ENCODE peak calls at places on chromosome 5, in eight cellular contexts. E is brain microvascular endothelial cell, M is heart right ventricle, T is AG09319, N is ascending aorta, V is sigmoid colon, L is progenitor cell of endocrine pancreas, Q is fibroblast of pulmonary artery. P is an unnamed sample.
A peak's percentile ranks its signal among the peaks of the same experiment; 100 is the strongest.

GRCh38 chr5:62460578-62460983 is 48.0 kb downstream of the IPO11 start:
- DNase-seq in E (peak; percentile 25), M (no peak), T (peak; percentile 24), N (no peak), V (no peak), L (no peak), Q (peak; percentile 80), P (peak; percentile 58)

GRCh38 chr5:150317048-150318003 is 14.6 kb upstream of the ARSI start:
- DNase-seq in E (peak; percentile 95), M (no peak), T (peak; percentile 49), N (no peak), V (no peak), L (no peak), Q (peak; percentile 83), P (peak; percentile 91)

GRCh38 chr5:141001466-141001853 is 35.2 kb downstream of the PCDHAC2 start:
- DNase-seq in E (no peak), M (no peak), T (no peak), N (no peak), V (no peak), L (no peak), Q (no peak), P (no peak)

GRCh38 chr5:116410345-116410890 is 164.2 kb downstream of the SEMA6A start:
- DNase-seq in E (no peak), M (no peak), T (no peak), N (no peak), V (no peak), L (no peak), Q (peak; percentile 25), P (no peak)

GRCh38 chr5:74974451-74975089 is 77.8 kb downstream of the GCNT4 start:
- DNase-seq in E (no peak), M (no peak), T (no peak), N (no peak), V (no peak), L (no peak), Q (no peak), P (no peak)

GRCh38 chr5:67516959-67517358 is 320.4 kb upstream of the CD180 start:
- DNase-seq in E (peak; percentile 63), M (no peak), T (no peak), N (no peak), V (no peak), L (no peak), Q (peak; percentile 77), P (no peak)

GRCh38 chr5:16666861-16667481 is 50.2 kb upstream of the RETREG1 start:
- DNase-seq in E (no peak), M (peak; percentile 60), T (no peak), N (no peak), V (no peak), L (no peak), Q (peak; percentile 47), P (no peak)

GRCh38 chr5:173802670-173803165 is 85.4 kb upstream of the CPEB4 start:
- DNase-seq in E (no peak), M (no peak), T (no peak), N (no peak), V (peak; percentile 69), L (no peak), Q (peak; percentile 85), P (no peak)

GRCh38 chr5:95471922-95472321 is 80.8 kb downstream of the FAM81B start:
- DNase-seq in E (peak; percentile 55), M (no peak), T (no peak), N (no peak), V (no peak), L (no peak), Q (peak; percentile 53), P (peak; percentile 62)

GRCh38 chr5:173572431-173573125 is 43.9 kb downstream of the BOD1 start:
- DNase-seq in E (no peak), M (no peak), T (no peak), N (no peak), V (peak; percentile 60), L (no peak), Q (no peak), P (no peak)

GRCh38 chr5:74888117-74888516 is 21.9 kb upstream of the FAM169A start:
- DNase-seq in E (no peak), M (no peak), T (no peak), N (no peak), V (no peak), L (no peak), Q (no peak), P (no peak)

GRCh38 chr5:135435467-135436330 is 11.4 kb downstream of the DCANP1 start:
- DNase-seq in E (no peak), M (no peak), T (no peak), N (no peak), V (no peak), L (no peak), Q (no peak), P (no peak)
- TF ChIP-seq CTCF in E (no peak), M (no peak), T (no peak), N (no peak), V (no peak), L (no peak), Q (no peak), P (no peak)

GRCh38 chr5:103525366-103525765 is 37.2 kb downstream of the NUDT12 start:
- DNase-seq in E (no peak), M (no peak), T (no peak), N (no peak), V (no peak), L (no peak), Q (no peak), P (no peak)

GRCh38 chr5:103514381-103514780 is 48.2 kb downstream of the NUDT12 start:
- DNase-seq in E (no peak), M (no peak), T (no peak), N (no peak), V (no peak), L (no peak), Q (no peak), P (no peak)

GRCh38 chr5:103522586-103522985 is 40.0 kb downstream of the NUDT12 start:
- DNase-seq in E (no peak), M (no peak), T (no peak), N (no peak), V (no peak), L (no peak), Q (peak; percentile 80), P (no peak)

GRCh38 chr5:103523319-103523718 is 39.3 kb downstream of the NUDT12 start:
- DNase-seq in E (no peak), M (no peak), T (no peak), N (no peak), V (no peak), L (no peak), Q (no peak), P (no peak)

GRCh38 chr5:103519550-103519949 is 43.0 kb downstream of the NUDT12 start:
- DNase-seq in E (peak; percentile 35), M (no peak), T (no peak), N (no peak), V (no peak), L (no peak), Q (peak; percentile 24), P (peak; percentile 37)
- TF ChIP-seq CTCF in E (peak; percentile 66), M (no peak), T (peak; percentile 16), N (no peak), V (no peak), L (peak; percentile 34), Q (peak; percentile 42), P (peak; percentile 74)

GRCh38 chr5:123705741-123706140 is 193.8 kb downstream of the CSNK1G3 start:
- DNase-seq in E (no peak), M (no peak), T (no peak), N (no peak), V (no peak), L (no peak), Q (peak; percentile 75), P (peak; percentile 73)

GRCh38 chr5:123696948-123697347 is 185.0 kb downstream of the CSNK1G3 start:
- DNase-seq in E (no peak), M (peak; percentile 73), T (no peak), N (no peak), V (peak; percentile 85), L (no peak), Q (peak; percentile 77), P (peak; percentile 35)

GRCh38 chr5:123700624-123701023 is 188.6 kb downstream of the CSNK1G3 start:
- DNase-seq in E (peak; percentile 98), M (peak; percentile 34), T (peak; percentile 89), N (no peak), V (no peak), L (no peak), Q (peak; percentile 99), P (peak; percentile 98)

GRCh38 chr5:123699571-123699970 is 187.6 kb downstream of the CSNK1G3 start:
- DNase-seq in E (no peak), M (no peak), T (no peak), N (no peak), V (no peak), L (no peak), Q (no peak), P (no peak)

GRCh38 chr5:123701511-123702200 is 189.7 kb downstream of the CSNK1G3 start:
- DNase-seq in E (no peak), M (no peak), T (no peak), N (no peak), V (no peak), L (no peak), Q (no peak), P (no peak)
- TF ChIP-seq CTCF in E (no peak), M (no peak), T (no peak), N (no peak), V (no peak), L (no peak), Q (no peak), P (no peak)

DNA sequence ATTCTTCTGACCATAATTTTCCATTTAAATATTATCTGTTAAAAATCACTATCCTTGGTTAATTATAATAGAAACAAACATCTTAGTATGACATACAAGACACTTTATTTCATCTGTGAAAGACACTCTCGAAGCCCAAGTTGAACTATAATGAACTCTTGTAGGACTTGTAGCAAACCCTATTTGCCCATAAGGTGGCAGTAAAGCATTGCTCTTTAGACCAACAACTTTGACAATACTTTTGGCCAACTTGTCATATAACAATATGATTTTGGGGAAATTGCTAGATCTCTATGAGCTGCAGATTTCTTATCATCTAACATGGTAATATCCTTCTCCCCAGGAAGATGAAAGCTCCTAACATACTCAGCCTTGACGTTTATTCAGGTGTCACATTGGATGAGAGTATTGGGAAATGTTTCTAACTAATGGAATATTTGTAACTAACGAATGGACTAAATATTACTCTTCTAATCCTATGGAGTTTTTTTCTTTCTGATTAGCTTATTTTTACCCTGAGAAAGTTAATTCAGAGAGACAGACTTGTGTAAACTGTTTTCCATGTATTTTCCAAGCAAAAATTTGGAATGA is 11.0 kb downstream of the SPINK14 start:
- DNase-seq in E (peak; percentile 30), M (peak; percentile 8), T (peak; percentile 8), N (no peak), V (no peak), L (no peak), Q (peak; percentile 82), P (peak; percentile 54)
- TF ChIP-seq CTCF in E (peak; percentile 63), M (peak; percentile 67), T (peak; percentile 62), N (peak; percentile 21), V (peak; percentile 42), L (peak; percentile 82), Q (peak; percentile 78), P (peak; percentile 80)